ENCODE peak calls at places on chromosomes 12 and 14, in four cellular contexts. X is mesenchymal stem cell, W is NB4, I is NAMALWA. C is an unnamed sample.

GRCh38 chr12:96143827-96144226 is 50.3 kb upstream of the ELK3 start:
- DNase-seq in X (no peak), W (no peak), I (no peak), C (no peak)

GRCh38 chr12:6873094-6874006 is at the start of gene SPSB2:
- DNase-seq in X (peak; percentile 96), W (peak; percentile 97), I (peak; percentile 99), C (peak; percentile 99)

GRCh38 chr14:21262410-21262809 is 6.8 kb downstream of the HNRNPC start:
- DNase-seq in X (no peak), W (no peak), I (peak; percentile 23), C (no peak)

GRCh38 chr12:67428431-67428830 is 159.3 kb downstream of the CAND1 start:
- DNase-seq in X (no peak), W (no peak), I (no peak), C (peak; percentile 41)

GRCh38 chr14:100027771-100028490 is 37.3 kb upstream of the EVL start:
- DNase-seq in X (no peak), W (no peak), I (no peak), C (peak; percentile 38)

GRCh38 chr12:124927325-124928094 is 13.1 kb upstream of the UBC start:
- DNase-seq in X (peak; percentile 92), W (peak; percentile 89), I (peak; percentile 95), C (peak; percentile 89)

GRCh38 chr12:107400686-107401447 is 284.7 kb upstream of the PWP1 start:
- DNase-seq in X (peak; percentile 20), W (peak; percentile 78), I (no peak), C (peak; percentile 76)

GRCh38 chr12:108511633-108512540 is 3.2 kb upstream of the FICD start:
- DNase-seq in X (peak; percentile 73), W (peak; percentile 88), I (peak; percentile 87), C (peak; percentile 68)

GRCh38 chr14:54435500-54435981 is 5.6 kb downstream of the CNIH1 start:
- DNase-seq in X (peak; percentile 92), W (no peak), I (no peak), C (peak; percentile 81)

GRCh38 chr14:73661872-73662271 is 17.1 kb downstream of the DNAL1 start:
- DNase-seq in X (no peak), W (no peak), I (no peak), C (peak; percentile 38)

GRCh38 chr14:103402700-103403099 is 17.5 kb downstream of the MARK3 start:
- DNase-seq in X (peak; percentile 47), W (no peak), I (no peak), C (peak; percentile 57)

GRCh38 chr12:1457901-1458300 is 136.5 kb downstream of the FBXL14 start:
- DNase-seq in X (peak; percentile 26), W (no peak), I (no peak), C (peak; percentile 98)

GRCh38 chr14:83632375-83632774 is 1897.6 kb upstream of the FLRT2 start:
- DNase-seq in X (no peak), W (peak; percentile 59), I (no peak), C (no peak)

GRCh38 chr12:27451416-27451815 is 4.9 kb downstream of the SMCO2 start:
- DNase-seq in X (no peak), W (no peak), I (no peak), C (no peak)

GRCh38 chr12:126895946-126896520 is 1370.9 kb upstream of the TMEM132C start:
- DNase-seq in X (no peak), W (no peak), I (no peak), C (no peak)

GRCh38 chr14:39376671-39377403 is 55.4 kb downstream of the FBXO33 start:
- DNase-seq in X (peak; percentile 65), W (no peak), I (no peak), C (peak; percentile 64)

GRCh38 chr12:105970885-105971284 is 167.9 kb downstream of the NUAK1 start:
- DNase-seq in X (no peak), W (no peak), I (no peak), C (no peak)

GRCh38 chr14:104749111-104749649 is 3.8 kb upstream of the SIVA1 start:
- DNase-seq in X (no peak), W (no peak), I (no peak), C (peak; percentile 82)

GRCh38 chr12:3671330-3672112 is 81.4 kb downstream of the CRACR2A start:
- DNase-seq in X (no peak), W (no peak), I (no peak), C (no peak)

GRCh38 chr14:87837306-87837705 is 155.7 kb downstream of the GALC start:
- DNase-seq in X (no peak), W (no peak), I (no peak), C (no peak)

GRCh38 chr12:121581681-121582439 is 1.0 kb upstream of the KDM2B start:
- DNase-seq in X (peak; percentile 68), W (peak; percentile 26), I (no peak), C (peak; percentile 87)

GRCh38 chr12:77993658-77994057 is 163.0 kb downstream of the NAV3 start:
- DNase-seq in X (no peak), W (no peak), I (no peak), C (no peak)

GRCh38 chr12:122886851-122887816 is 8.8 kb downstream of the VPS37B start:
- DNase-seq in X (peak; percentile 72), W (peak; percentile 44), I (peak; percentile 83), C (peak; percentile 56)

GRCh38 chr14:35965425-35965824 is 139.3 kb downstream of the BRMS1L start:
- DNase-seq in X (no peak), W (no peak), I (no peak), C (no peak)

GRCh38 chr14:52473557-52473956 is 78.7 kb downstream of the TXNDC16 start:
- DNase-seq in X (peak; percentile 46), W (peak; percentile 46), I (peak; percentile 27), C (peak; percentile 45)

GRCh38 chr12:26633591-26634210 is 199.3 kb downstream of the ITPR2 start:
- DNase-seq in X (peak; percentile 60), W (peak; percentile 32), I (no peak), C (peak; percentile 78)

GRCh38 chr14:24804813-24805212 is 170.8 kb upstream of the GZMB start:
- DNase-seq in X (no peak), W (no peak), I (no peak), C (peak; percentile 17)

GRCh38 chr14:83960832-83961512 is 1569.0 kb upstream of the FLRT2 start:
- DNase-seq in X (no peak), W (no peak), I (no peak), C (no peak)

GRCh38 chr14:102873546-102874061 is 48.9 kb upstream of the AMN start:
- DNase-seq in X (no peak), W (no peak), I (no peak), C (no peak)

GRCh38 chr12:88206636-88207035 is 64.5 kb downstream of the TMTC3 start:
- DNase-seq in X (peak; percentile 44), W (peak; percentile 73), I (no peak), C (peak; percentile 58)

GRCh38 chr14:69288001-69288771 is 28.2 kb downstream of the GALNT16 start:
- DNase-seq in X (peak; percentile 66), W (no peak), I (no peak), C (peak; percentile 51)

GRCh38 chr12:91604897-91605296 is 422.3 kb upstream of the DCN start:
- DNase-seq in X (peak; percentile 4), W (no peak), I (no peak), C (no peak)

GRCh38 chr12:113083863-113084430 is 27.4 kb downstream of the DTX1 start:
- DNase-seq in X (no peak), W (no peak), I (no peak), C (no peak)

GRCh38 chr12:19026035-19026434 is 103.5 kb upstream of the PLEKHA5 start:
- DNase-seq in X (no peak), W (no peak), I (no peak), C (no peak)

GRCh38 chr14:78123650-78124253 is 46.4 kb upstream of the NRXN3 start:
- DNase-seq in X (no peak), W (no peak), I (no peak), C (no peak)

GRCh38 chr12:49233842-49234526 is 30.9 kb upstream of the TUBA1C start:
- DNase-seq in X (no peak), W (peak; percentile 99), I (no peak), C (no peak)

GRCh38 chr12:124458220-124458991 is 109.0 kb downstream of the NCOR2 start:
- DNase-seq in X (no peak), W (no peak), I (no peak), C (no peak)

GRCh38 chr14:88346048-88346639 is 23.1 kb upstream of the KCNK10 start:
- DNase-seq in X (no peak), W (no peak), I (no peak), C (no peak)

C was measured in GM23248.